ENCODE peak calls at places on chromosomes 13 and 19, in eight cellular contexts. One of them, this sample, is unnamed.

GRCh38 chr19:55406869-55407624 is 541 bp downstream of the UBE2S start:
- DNase-seq in fibroblast of pulmonary artery: peak; percentile 41
- DNase-seq in caudate nucleus: no peak
- DNase-seq in Karpas-422: peak; percentile 75
- DNase-seq in stomach: peak; percentile 46
- DNase-seq in ovary: no peak
- DNase-seq in CD4-positive, alpha-beta memory T cell: no peak
- DNase-seq in stimulated activated CD4-positive, alpha-beta T cell treated with anti-CD3 and anti-CD28 coated beads, Interleukin-2, amount 100 ng/mL, for 48 hours: no peak
- DNase-seq in this sample: peak; percentile 43

GRCh38 chr13:30829145-30829544 is 76.9 kb upstream of the MEDAG start:
- DNase-seq in fibroblast of pulmonary artery: peak; percentile 47
- DNase-seq in caudate nucleus: no peak
- DNase-seq in Karpas-422: no peak
- DNase-seq in stomach: no peak
- DNase-seq in ovary: no peak
- DNase-seq in CD4-positive, alpha-beta memory T cell: no peak
- DNase-seq in stimulated activated CD4-positive, alpha-beta T cell treated with anti-CD3 and anti-CD28 coated beads, Interleukin-2, amount 100 ng/mL, for 48 hours: no peak
- DNase-seq in this sample: no peak

GRCh38 chr19:49592486-49593232 is 1.7 kb downstream of the PRR12 start:
- DNase-seq in fibroblast of pulmonary artery: no peak
- DNase-seq in caudate nucleus: no peak
- DNase-seq in Karpas-422: peak; percentile 86
- DNase-seq in stomach: no peak
- DNase-seq in ovary: no peak
- DNase-seq in CD4-positive, alpha-beta memory T cell: no peak
- DNase-seq in stimulated activated CD4-positive, alpha-beta T cell treated with anti-CD3 and anti-CD28 coated beads, Interleukin-2, amount 100 ng/mL, for 48 hours: no peak
- DNase-seq in this sample: peak; percentile 86

GRCh38 chr13:35283856-35284255 is 192.6 kb downstream of the MAB21L1 start:
- DNase-seq in fibroblast of pulmonary artery: peak; percentile 29
- DNase-seq in caudate nucleus: no peak
- DNase-seq in Karpas-422: no peak
- DNase-seq in stomach: no peak
- DNase-seq in ovary: no peak
- DNase-seq in CD4-positive, alpha-beta memory T cell: no peak
- DNase-seq in stimulated activated CD4-positive, alpha-beta T cell treated with anti-CD3 and anti-CD28 coated beads, Interleukin-2, amount 100 ng/mL, for 48 hours: no peak
- DNase-seq in this sample: no peak

GRCh38 chr13:60881507-60881906 is 484.5 kb downstream of the TDRD3 start:
- DNase-seq in fibroblast of pulmonary artery: no peak
- DNase-seq in caudate nucleus: no peak
- DNase-seq in Karpas-422: no peak
- DNase-seq in stomach: no peak
- DNase-seq in ovary: no peak
- DNase-seq in CD4-positive, alpha-beta memory T cell: no peak
- DNase-seq in stimulated activated CD4-positive, alpha-beta T cell treated with anti-CD3 and anti-CD28 coated beads, Interleukin-2, amount 100 ng/mL, for 48 hours: no peak
- DNase-seq in this sample: no peak

GRCh38 chr19:38658462-38659306 is 11.2 kb downstream of the ACTN4 start:
- DNase-seq in fibroblast of pulmonary artery: peak; percentile 100
- DNase-seq in caudate nucleus: no peak
- DNase-seq in Karpas-422: no peak
- DNase-seq in stomach: peak; percentile 63
- DNase-seq in ovary: peak; percentile 62
- DNase-seq in CD4-positive, alpha-beta memory T cell: no peak
- DNase-seq in stimulated activated CD4-positive, alpha-beta T cell treated with anti-CD3 and anti-CD28 coated beads, Interleukin-2, amount 100 ng/mL, for 48 hours: no peak
- DNase-seq in this sample: no peak

GRCh38 chr19:32067686-32068085 is 277.7 kb upstream of the ZNF507 start:
- DNase-seq in fibroblast of pulmonary artery: no peak
- DNase-seq in caudate nucleus: no peak
- DNase-seq in Karpas-422: no peak
- DNase-seq in stomach: no peak
- DNase-seq in ovary: no peak
- DNase-seq in CD4-positive, alpha-beta memory T cell: no peak
- DNase-seq in stimulated activated CD4-positive, alpha-beta T cell treated with anti-CD3 and anti-CD28 coated beads, Interleukin-2, amount 100 ng/mL, for 48 hours: no peak
- DNase-seq in this sample: no peak

GRCh38 chr13:82681535-82681934 is 1200.7 kb downstream of the SLITRK1 start:
- DNase-seq in fibroblast of pulmonary artery: no peak
- DNase-seq in caudate nucleus: no peak
- DNase-seq in Karpas-422: no peak
- DNase-seq in stomach: no peak
- DNase-seq in ovary: no peak
- DNase-seq in CD4-positive, alpha-beta memory T cell: no peak
- DNase-seq in stimulated activated CD4-positive, alpha-beta T cell treated with anti-CD3 and anti-CD28 coated beads, Interleukin-2, amount 100 ng/mL, for 48 hours: no peak
- DNase-seq in this sample: no peak

This sample was measured in NAMALWA.